ENCODE peak calls at places on chromosomes 7 and 10, in ten cellular contexts. W is breast epithelium, F is GM23338, V is Panc1, G is spleen, K is upper lobe of left lung, I is endothelial cell of umbilical vein, Q is H1, D is vagina, M is HepG2. P is an unnamed sample. For H3K4me1, the result is how much of the 10 kb centered on the place peaks cover.

GRCh38 chr7:127317447-127317961 is 64.8 kb upstream of the GRM8 start:
- DNase-seq in K (no peak), G (no peak), V (no peak), Q (no peak), D (no peak), F (no peak), M (no peak), W (no peak), I (no peak), P (no peak)

GRCh38 chr7:157234271-157234670 is 95.5 kb downstream of the UBE3C start:
- DNase-seq in F (no peak), D (no peak), Q (no peak), K (no peak), G (no peak), M (no peak), W (no peak), V (no peak), I (no peak), P (no peak)

GRCh38 chr7:93594250-93594649 is 19.7 kb upstream of the CALCR start:
- DNase-seq in M (no peak), V (no peak), W (no peak), K (no peak), D (no peak), I (no peak), Q (no peak), G (no peak), F (no peak), P (no peak)

GRCh38 chr10:50884302-50884701 is 1.1 kb downstream of the A1CF start:
- DNase-seq in V (no peak), G (no peak), K (no peak), W (no peak), I (no peak), F (no peak), D (no peak), Q (no peak), M (no peak), P (no peak)

GRCh38 chr7:97187067-97187466 is 69.6 kb downstream of the SDHAF3 start:
- DNase-seq in I (no peak), Q (no peak), M (no peak), V (no peak), D (no peak), W (no peak), K (no peak), G (no peak), F (no peak), P (no peak)

GRCh38 chr10:7202804-7203203 is 208.0 kb downstream of the SFMBT2 start:
- DNase-seq in F (no peak), I (no peak), G (no peak), W (no peak), M (no peak), D (no peak), Q (no peak), V (no peak), K (no peak), P (no peak)

GRCh38 chr10:98457762-98458161 is 11.0 kb upstream of the HPS1 start:
- DNase-seq in M (no peak), D (no peak), Q (no peak), V (no peak), G (no peak), F (no peak), I (no peak), W (no peak), K (no peak), P (no peak)

GRCh38 chr10:71769279-71769823 is 4.0 kb downstream of the VSIR start:
- DNase-seq in W (no peak), I (peak), Q (no peak), F (peak), V (no peak), M (no peak), K (no peak), G (peak), D (no peak), P (no peak)

GRCh38 chr7:158029431-158029938 is 558.1 kb downstream of the PTPRN2 start:
- DNase-seq in Q (no peak), V (no peak), D (no peak), G (peak), K (no peak), W (peak), I (no peak), M (no peak), F (no peak), P (peak)

GRCh38 chr7:40244226-40244625 is 109.4 kb downstream of the SUGCT start:
- DNase-seq in Q (no peak), I (peak), D (no peak), M (no peak), F (peak), W (no peak), V (no peak), G (no peak), K (no peak), P (no peak)

GRCh38 chr7:30068117-30068516 is 39.9 kb downstream of the PLEKHA8 start:
- DNase-seq in W (no peak), D (no peak), F (no peak), I (no peak), Q (no peak), V (no peak), G (no peak), M (no peak), K (no peak), P (no peak)

GRCh38 chr10:70743430-70743788 is 41.8 kb downstream of the TBATA start:
- DNase-seq in K (no peak), F (no peak), M (no peak), I (no peak), V (no peak), Q (no peak), G (peak), D (no peak), W (no peak), P (no peak)

GRCh38 chr7:43353902-43354301 is 229.0 kb upstream of the STK17A start:
- DNase-seq in I (no peak), W (no peak), F (peak), K (no peak), D (no peak), G (no peak), V (no peak), M (no peak), Q (no peak), P (no peak)

GRCh38 chr10:50648935-50649227 is 25.1 kb upstream of the SGMS1 start:
- DNase-seq in G (no peak), V (no peak), I (no peak), F (no peak), Q (no peak), M (no peak), W (no peak), D (no peak), K (no peak), P (no peak)

GRCh38 chr7:12370249-12370648 is 33.4 kb downstream of the VWDE start:
- DNase-seq in Q (no peak), D (no peak), V (no peak), W (no peak), F (no peak), M (no peak), K (no peak), G (no peak), I (no peak), P (no peak)

GRCh38 chr10:28942012-28942411 is 264.7 kb downstream of the BAMBI start:
- DNase-seq in V (no peak), F (no peak), D (no peak), Q (no peak), M (no peak), I (no peak), K (no peak), W (no peak), G (no peak), P (no peak)

GRCh38 chr7:132745510-132745909 is 169.2 kb upstream of the PLXNA4 start:
- DNase-seq in V (no peak), I (no peak), G (no peak), K (no peak), F (peak), D (no peak), M (no peak), Q (no peak), W (no peak), P (no peak)

GRCh38 chr7:80107278-80107677 is 27.4 kb upstream of the GNAI1 start:
- DNase-seq in D (no peak), F (no peak), K (no peak), G (no peak), V (no peak), Q (no peak), M (no peak), I (peak), W (no peak), P (no peak)

GRCh38 chr7:105087981-105088380 is 74.0 kb downstream of the KMT2E start:
- DNase-seq in I (no peak), K (no peak), M (no peak), F (no peak), G (no peak), Q (no peak), D (no peak), W (no peak), V (no peak), P (no peak)

DNA sequence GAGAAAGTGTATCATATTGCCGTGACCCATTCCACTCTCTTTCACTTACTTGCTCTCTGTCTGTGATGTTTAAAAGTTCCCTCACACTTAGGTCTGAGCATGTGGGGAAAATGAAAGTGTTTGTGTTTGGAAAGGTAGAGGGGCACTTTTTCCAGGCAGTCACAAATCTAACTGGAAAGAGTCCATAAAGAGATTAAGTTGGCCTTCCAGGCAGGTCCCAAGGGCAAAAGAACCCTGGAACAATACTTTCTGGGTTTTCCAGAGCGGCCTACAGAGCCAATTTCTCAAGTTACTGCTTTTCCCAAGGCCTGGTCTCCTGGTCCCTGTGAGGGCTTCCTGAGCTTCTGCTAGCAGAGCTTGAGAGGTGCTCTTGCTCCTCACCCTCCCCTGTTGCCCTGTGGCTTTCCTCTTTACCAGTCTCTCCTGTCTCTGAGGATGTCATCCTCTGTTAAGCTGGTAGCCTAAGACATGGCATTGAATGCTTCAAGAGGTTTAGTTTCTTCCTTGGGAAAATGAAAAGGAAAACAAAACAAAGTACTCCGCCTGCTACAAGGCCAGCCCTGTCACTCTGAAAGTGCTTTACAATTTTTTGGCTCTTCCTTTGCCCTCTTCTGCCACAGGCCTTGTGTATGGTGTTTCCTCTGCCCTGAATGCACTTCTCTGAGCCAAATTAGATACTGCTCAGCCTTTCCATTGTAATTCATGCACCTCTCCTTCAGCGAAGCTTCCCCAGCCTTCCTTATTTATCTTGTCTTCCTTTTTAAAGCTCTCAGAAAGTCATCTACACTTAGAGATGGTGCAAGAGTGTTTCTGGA is 20.1 kb downstream of the TES start:
- DNase-seq in D (no peak), M (no peak), I (no peak), F (no peak), Q (no peak), K (no peak), W (no peak), V (no peak), G (no peak), P (no peak)
- H3K4me1 ChIP-seq in D (half or more), M (under half), I (under half), F (under half), Q (under half), K (under half), W (under half), V (half or more), G (half or more), P (half or more)

GRCh38 chr7:37952240-37952639 is 31.8 kb downstream of the EPDR1 start:
- DNase-seq in K (no peak), M (no peak), G (no peak), F (no peak), Q (no peak), W (no peak), I (no peak), V (no peak), D (no peak), P (no peak)
- TF ChIP-seq POLR2AphosphoS5 in K (no peak), M (no peak), G (no peak), F (no peak), Q (no peak), W (no peak), I (no peak), V (no peak), D (no peak), P (no peak)

DNA sequence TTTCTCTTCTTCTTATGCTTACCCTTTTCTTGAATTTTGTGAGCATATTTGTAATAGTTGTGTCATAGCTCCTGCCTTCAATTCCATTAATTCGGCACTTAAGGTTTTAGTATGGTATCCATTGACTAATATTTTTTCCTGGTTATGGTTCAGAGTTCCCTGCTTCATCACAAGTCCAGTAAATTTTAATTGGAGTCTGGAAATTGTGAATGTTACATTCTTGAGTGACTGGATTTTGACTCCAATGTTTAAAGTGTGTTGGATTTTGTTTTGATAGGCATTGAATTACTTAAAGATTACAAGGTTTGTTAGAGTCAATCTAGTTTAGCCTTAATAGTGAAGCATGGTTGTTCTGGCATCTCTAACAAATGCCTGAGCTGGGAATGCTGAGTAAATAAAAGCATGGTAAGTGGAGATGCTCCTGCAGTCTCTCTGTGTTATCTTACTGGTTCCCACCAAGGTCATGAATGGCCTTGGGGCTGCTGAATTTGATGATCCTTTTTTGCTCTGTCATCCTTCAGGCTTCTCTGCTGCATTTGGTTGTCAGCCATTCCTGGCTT is 326.6 kb upstream of the IGFBP3 start:
- DNase-seq in K (no peak), M (no peak), D (no peak), V (no peak), I (no peak), Q (no peak), F (no peak), W (no peak), G (no peak), P (no peak)
- H3K4me1 ChIP-seq in K (under half), M (under half), D (under half), V (under half), I (under half), Q (under half), F (under half), W (under half), G (under half), P (under half)

GRCh38 chr7:107597582-107597916 is 17.5 kb downstream of the BCAP29 start:
- DNase-seq in W (no peak), F (no peak), V (no peak), D (no peak), K (no peak), G (no peak), I (no peak), M (no peak), Q (no peak), P (no peak)

GRCh38 chr7:107593025-107593410 is 13.0 kb downstream of the BCAP29 start:
- DNase-seq in M (no peak), V (no peak), K (no peak), F (no peak), W (no peak), Q (no peak), D (no peak), I (peak), G (no peak), P (no peak)

GRCh38 chr7:107592361-107593024 is 12.4 kb downstream of the BCAP29 start:
- DNase-seq in D (no peak), V (no peak), Q (no peak), G (no peak), I (no peak), M (no peak), K (no peak), W (no peak), F (no peak), P (no peak)

GRCh38 chr7:107596881-107597581 is 17.0 kb downstream of the BCAP29 start:
- DNase-seq in F (no peak), D (no peak), M (no peak), W (no peak), V (no peak), G (no peak), K (no peak), I (peak), Q (no peak), P (no peak)

DNA sequence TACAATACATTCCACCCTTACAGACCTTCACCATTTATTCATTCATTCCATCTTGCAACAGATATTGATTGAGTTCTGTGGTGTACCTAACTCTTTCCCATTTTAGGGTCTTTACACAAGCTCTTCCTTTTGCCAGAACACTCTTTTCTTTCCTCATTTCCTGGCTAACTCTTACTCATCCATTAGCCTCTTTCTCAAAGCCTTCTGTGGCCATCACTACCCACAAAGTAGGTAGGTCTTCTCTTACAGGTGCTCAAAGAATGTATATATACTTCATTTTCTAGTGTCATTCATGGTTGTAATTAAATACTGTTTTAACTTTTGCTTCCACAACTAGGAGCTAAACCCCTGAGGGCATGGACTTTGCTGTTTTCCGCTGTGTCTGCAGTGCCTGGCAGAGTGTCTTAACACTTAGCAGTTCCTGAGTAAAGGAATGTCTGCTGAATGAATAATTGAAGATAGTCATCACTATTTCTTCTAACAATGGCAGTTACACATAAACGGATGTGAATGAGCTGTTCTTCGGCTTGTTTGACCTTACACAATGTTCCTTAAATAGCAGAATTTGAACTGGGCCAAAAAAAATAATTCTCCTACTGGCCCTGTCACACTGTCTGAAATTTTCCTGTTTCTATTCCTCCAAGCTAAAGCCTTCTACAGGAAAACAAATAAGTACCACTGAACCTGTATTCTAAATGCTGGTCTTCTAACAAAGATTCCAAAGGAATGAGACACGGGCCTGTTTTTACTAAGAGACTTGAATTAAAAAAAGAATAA is 15.1 kb downstream of the BCAP29 start:
- DNase-seq in F (no peak), V (peak), Q (no peak), G (no peak), K (no peak), W (no peak), M (no peak), D (no peak), I (peak), P (no peak)
- TF ChIP-seq POLR2AphosphoS5 in F (no peak), V (no peak), Q (no peak), G (no peak), K (no peak), W (no peak), M (no peak), D (no peak), I (peak), P (peak)

DNA sequence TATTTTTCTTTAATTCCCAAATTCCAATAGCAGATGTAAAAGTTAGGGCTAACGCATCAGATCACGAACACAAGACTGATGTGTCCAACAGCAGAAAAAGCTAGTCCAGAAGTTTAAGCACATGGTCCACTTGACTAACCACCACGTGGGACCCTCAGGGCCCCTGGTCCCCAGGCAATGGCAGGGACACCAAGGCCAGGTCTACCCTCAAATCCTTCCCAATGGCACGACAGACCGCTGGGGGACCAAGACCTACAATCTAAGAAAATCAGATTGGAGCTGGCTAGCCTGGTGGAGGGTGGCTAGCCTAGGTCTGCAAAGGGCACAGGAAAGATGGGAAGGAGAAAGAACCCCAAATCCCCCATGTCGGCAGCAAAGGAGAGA is 1.5 kb downstream of the GIGYF1 start:
- DNase-seq in F (no peak), M (no peak), G (no peak), V (no peak), I (no peak), W (no peak), K (no peak), D (no peak), Q (no peak), P (no peak)
- H3K4me1 ChIP-seq in F (under half), M (under half), G (half or more), V (under half), I (under half), W (under half), K (under half), D (half or more), Q (under half), P (half or more)

GRCh38 chr7:154425326-154425725 is 373.1 kb downstream of the DPP6 start:
- DNase-seq in I (no peak), G (no peak), V (no peak), M (no peak), K (no peak), Q (no peak), D (no peak), W (no peak), F (no peak), P (no peak)

GRCh38 chr7:154424370-154424769 is 372.2 kb downstream of the DPP6 start:
- DNase-seq in I (no peak), V (no peak), D (no peak), W (no peak), F (no peak), M (no peak), G (no peak), K (no peak), Q (no peak), P (no peak)

GRCh38 chr7:154419344-154419743 is 367.1 kb downstream of the DPP6 start:
- DNase-seq in G (no peak), Q (no peak), K (no peak), W (no peak), V (no peak), D (no peak), M (no peak), I (no peak), F (no peak), P (no peak)

GRCh38 chr7:154426778-154427177 is 374.6 kb downstream of the DPP6 start:
- DNase-seq in G (no peak), I (no peak), D (no peak), K (no peak), V (no peak), M (no peak), F (no peak), Q (no peak), W (no peak), P (no peak)

GRCh38 chr7:154423219-154423618 is 371.0 kb downstream of the DPP6 start:
- DNase-seq in D (no peak), V (no peak), G (no peak), F (no peak), K (no peak), I (no peak), M (no peak), W (no peak), Q (no peak), P (no peak)
- TF ChIP-seq POLR2AphosphoS5 in D (no peak), V (no peak), G (no peak), F (no peak), K (no peak), I (no peak), M (no peak), W (no peak), Q (no peak), P (no peak)

GRCh38 chr7:4747013-4747412 is 28.4 kb upstream of the AP5Z1 start:
- DNase-seq in I (no peak), G (no peak), M (no peak), F (no peak), V (no peak), D (no peak), W (no peak), Q (no peak), K (no peak), P (no peak)
- H3K4me1 ChIP-seq in I (half or more), G (half or more), M (half or more), F (under half), V (under half), D (half or more), W (under half), Q (under half), K (half or more), P (under half)

GRCh38 chr7:131011976-131012375 is 278.0 kb upstream of the KLF14 start:
- DNase-seq in K (no peak), M (no peak), V (no peak), I (peak), D (peak), G (no peak), Q (no peak), F (no peak), W (no peak), P (no peak)
- TF ChIP-seq POLR2AphosphoS5 in K (no peak), M (no peak), V (no peak), I (no peak), D (no peak), G (no peak), Q (no peak), F (no peak), W (no peak), P (peak)

P was measured in sigmoid colon.